ENCODE peak calls at places on chromosomes 4 and X, in ten cellular contexts. U, O, L, J, B, N, G, X, W and A are unnamed samples.

GRCh38 chr4:75555294-75556164 is at the start of gene ODAPH:
- DNase-seq in U (no peak), O (no peak), L (no peak), J (no peak), B (no peak), N (no peak), G (no peak), X (no peak), W (peak), A (no peak)

GRCh38 chrX:108270280-108270679 is 167.9 kb downstream of the COL4A6 start:
- DNase-seq in U (no peak), O (no peak), L (no peak), J (no peak), B (no peak), N (no peak), G (no peak), X (no peak), W (no peak), A (peak)

GRCh38 chrX:24990585-24990984 is 25.2 kb downstream of the ARX start:
- DNase-seq in U (no peak), O (no peak), L (no peak), J (peak), B (no peak), N (peak), G (no peak), X (no peak), W (no peak), A (no peak)

GRCh38 chr4:78058591-78059523 is 1.7 kb downstream of the FRAS1 start:
- DNase-seq in U (peak), O (peak), L (no peak), J (peak), B (peak), N (peak), G (no peak), X (no peak), W (peak), A (peak)

GRCh38 chr4:169921237-169921636 is 105.0 kb downstream of the MFAP3L start:
- DNase-seq in U (no peak), O (no peak), L (no peak), J (no peak), B (no peak), N (no peak), G (no peak), X (no peak), W (no peak), A (no peak)

GRCh38 chrX:70908541-70908940 is at the start of gene TEX11:
- DNase-seq in U (no peak), O (no peak), L (no peak), J (peak), B (no peak), N (no peak), G (no peak), X (no peak), W (no peak), A (no peak)

GRCh38 chr4:8215001-8215427 is 15.9 kb downstream of the SH3TC1 start:
- DNase-seq in U (peak), O (no peak), L (peak), J (no peak), B (peak), N (no peak), G (no peak), X (no peak), W (no peak), A (peak)

GRCh38 chr4:20528508-20528907 is 171.8 kb upstream of the PACRGL start:
- DNase-seq in U (no peak), O (no peak), L (no peak), J (no peak), B (no peak), N (no peak), G (no peak), X (no peak), W (no peak), A (no peak)

GRCh38 chr4:169540774-169541173 is 71.6 kb downstream of the NEK1 start:
- DNase-seq in U (peak), O (no peak), L (no peak), J (no peak), B (no peak), N (no peak), G (no peak), X (no peak), W (no peak), A (no peak)

GRCh38 chrX:69226459-69227158 is 61.4 kb upstream of the PJA1 start:
- DNase-seq in U (no peak), O (no peak), L (no peak), J (no peak), B (no peak), N (no peak), G (no peak), X (no peak), W (no peak), A (no peak)

GRCh38 chr4:138494931-138495330 is 252.8 kb upstream of the SLC7A11 start:
- DNase-seq in U (peak), O (no peak), L (no peak), J (peak), B (peak), N (no peak), G (no peak), X (no peak), W (peak), A (no peak)

GRCh38 chr4:8157944-8158709 is 486 bp downstream of the ABLIM2 start:
- DNase-seq in U (no peak), O (no peak), L (no peak), J (no peak), B (no peak), N (no peak), G (no peak), X (no peak), W (no peak), A (no peak)

GRCh38 chrX:23317799-23318724 is 16.6 kb upstream of the PTCHD1 start:
- DNase-seq in U (peak), O (no peak), L (no peak), J (peak), B (no peak), N (no peak), G (no peak), X (no peak), W (peak), A (no peak)

GRCh38 chrX:130179170-130179569 is 7.4 kb downstream of the RAB33A start:
- DNase-seq in U (no peak), O (no peak), L (no peak), J (no peak), B (no peak), N (no peak), G (no peak), X (no peak), W (no peak), A (no peak)

GRCh38 chrX:2848806-2849420 is 20.2 kb downstream of the GYG2 start:
- DNase-seq in U (peak), O (no peak), L (no peak), J (no peak), B (peak), N (no peak), G (no peak), X (no peak), W (no peak), A (no peak)

GRCh38 chr4:84964995-84965557 is 1.4 kb downstream of the WDFY3 start:
- DNase-seq in U (no peak), O (no peak), L (no peak), J (no peak), B (no peak), N (no peak), G (no peak), X (no peak), W (no peak), A (no peak)

GRCh38 chr4:16887887-16888286 is 10.6 kb downstream of the LDB2 start:
- DNase-seq in U (no peak), O (no peak), L (no peak), J (no peak), B (no peak), N (no peak), G (no peak), X (no peak), W (no peak), A (no peak)

GRCh38 chr4:184384056-184384809 is 90.1 kb downstream of the IRF2 start:
- DNase-seq in U (peak), O (peak), L (no peak), J (peak), B (peak), N (no peak), G (no peak), X (no peak), W (no peak), A (no peak)

GRCh38 chrX:2691543-2692220 is 587 bp downstream of the CD99 start:
- DNase-seq in U (peak), O (no peak), L (no peak), J (no peak), B (peak), N (no peak), G (no peak), X (no peak), W (no peak), A (no peak)

GRCh38 chr4:124279741-124280140 is 432.8 kb downstream of the ANKRD50 start:
- DNase-seq in U (no peak), O (no peak), L (no peak), J (no peak), B (no peak), N (no peak), G (no peak), X (no peak), W (peak), A (no peak)

GRCh38 chrX:21972721-21973120 is 32.2 kb downstream of the SMS start:
- DNase-seq in U (peak), O (no peak), L (no peak), J (no peak), B (peak), N (no peak), G (no peak), X (peak), W (no peak), A (no peak)

GRCh38 chr4:171896426-171896825 is 83.2 kb downstream of the GALNTL6 start:
- DNase-seq in U (no peak), O (no peak), L (no peak), J (no peak), B (no peak), N (no peak), G (no peak), X (no peak), W (no peak), A (no peak)

GRCh38 chr4:6437682-6438264 is 34.6 kb downstream of the PPP2R2C start:
- DNase-seq in U (no peak), O (no peak), L (no peak), J (no peak), B (no peak), N (no peak), G (no peak), X (no peak), W (no peak), A (no peak)

GRCh38 chr4:77861500-77861899 is 1.1 kb upstream of the MRPL1 start:
- DNase-seq in U (no peak), O (no peak), L (no peak), J (no peak), B (no peak), N (no peak), G (no peak), X (no peak), W (no peak), A (no peak)

GRCh38 chr4:185134176-185134869 is 8.7 kb upstream of the SLC25A4 start:
- DNase-seq in U (peak), O (no peak), L (peak), J (no peak), B (peak), N (peak), G (no peak), X (no peak), W (no peak), A (no peak)

GRCh38 chrX:143437439-143437838 is 79.8 kb downstream of the SPANXN3 start:
- DNase-seq in U (peak), O (no peak), L (no peak), J (no peak), B (no peak), N (no peak), G (no peak), X (no peak), W (no peak), A (no peak)

GRCh38 chrX:40734956-40735317 is 405 bp downstream of the MED14 start:
- DNase-seq in U (no peak), O (no peak), L (no peak), J (no peak), B (no peak), N (no peak), G (no peak), X (no peak), W (peak), A (no peak)

GRCh38 chr4:126742885-126743284 is 889.9 kb upstream of the INTU start:
- DNase-seq in U (no peak), O (no peak), L (no peak), J (no peak), B (no peak), N (no peak), G (no peak), X (no peak), W (no peak), A (no peak)

GRCh38 chr4:142156246-142156645 is 519.9 kb downstream of the IL15 start:
- DNase-seq in U (no peak), O (no peak), L (no peak), J (no peak), B (no peak), N (no peak), G (no peak), X (no peak), W (no peak), A (no peak)

GRCh38 chr4:182478475-182478874 is 235.3 kb downstream of the TENM3 start:
- DNase-seq in U (peak), O (no peak), L (peak), J (no peak), B (peak), N (no peak), G (no peak), X (no peak), W (no peak), A (no peak)

GRCh38 chr4:36414248-36414647 is 132.8 kb downstream of the DTHD1 start:
- DNase-seq in U (no peak), O (no peak), L (no peak), J (no peak), B (no peak), N (no peak), G (no peak), X (no peak), W (no peak), A (no peak)

GRCh38 chr4:150867148-150867547 is 147.9 kb downstream of the LRBA start:
- DNase-seq in U (peak), O (peak), L (peak), J (no peak), B (peak), N (peak), G (no peak), X (peak), W (peak), A (no peak)